ENCODE peak calls at places on chromosomes 4 and X, in four cellular contexts. L, D, H and V are unnamed samples.

GRCh38 chrX:24178441-24178840 is 28.9 kb downstream of the ZFX start:
- DNase-seq in H (no peak), D (no peak), L (no peak), V (no peak)

GRCh38 chr4:85720736-85721135 is 245.8 kb downstream of the ARHGAP24 start:
- DNase-seq in D (no peak), L (no peak), H (no peak), V (no peak)

GRCh38 chrX:44914532-44915198 is 41.7 kb downstream of the KDM6A start:
- DNase-seq in L (no peak), D (no peak), H (peak), V (no peak)

GRCh38 chr4:158850800-158851644 is 82.2 kb downstream of the FNIP2 start:
- DNase-seq in H (peak), D (no peak), L (no peak), V (no peak)

GRCh38 chrX:85627363-85627762 is 247.9 kb upstream of the POF1B start:
- DNase-seq in L (no peak), D (no peak), H (no peak), V (no peak)

GRCh38 chrX:15820106-15821073 is 30.1 kb downstream of the ZRSR2 start:
- DNase-seq in D (no peak), H (peak), L (no peak), V (no peak)

GRCh38 chr4:32002037-32002747 is 1282.0 kb downstream of the PCDH7 start:
- DNase-seq in D (no peak), L (no peak), H (no peak), V (no peak)

GRCh38 chr4:8552581-8553205 is 27.5 kb upstream of the GPR78 start:
- DNase-seq in D (no peak), L (no peak), H (no peak), V (no peak)

GRCh38 chr4:150799207-150799606 is 215.9 kb downstream of the LRBA start:
- DNase-seq in H (peak), D (no peak), L (no peak), V (no peak)

GRCh38 chr4:7029921-7030320 is 13.3 kb upstream of the TADA2B start:
- DNase-seq in H (no peak), L (no peak), D (no peak), V (no peak)

GRCh38 chrX:17689971-17690409 is 47.3 kb upstream of the SCML1 start:
- DNase-seq in D (peak), H (peak), L (peak), V (no peak)

GRCh38 chrX:45719751-45720501 is 519.2 kb upstream of the DIPK2B start:
- DNase-seq in L (no peak), H (no peak), D (no peak), V (no peak)

GRCh38 chrX:66676413-66676812 is 37.5 kb upstream of the EDA2R start:
- DNase-seq in D (peak), L (no peak), H (no peak), V (no peak)

GRCh38 chr4:156672492-156672891 is 299.1 kb downstream of the PDGFC start:
- DNase-seq in L (no peak), D (no peak), H (no peak), V (no peak)

GRCh38 chr4:17762705-17763104 is 18.7 kb downstream of the FAM184B start:
- DNase-seq in D (no peak), H (peak), L (no peak), V (no peak)

GRCh38 chr4:87835192-87835591 is 2.4 kb downstream of the MEPE start:
- DNase-seq in D (no peak), L (no peak), H (no peak), V (no peak)

GRCh38 chr4:117491531-117491930 is 406.2 kb upstream of the TRAM1L1 start:
- DNase-seq in L (no peak), H (no peak), D (no peak), V (no peak)

GRCh38 chr4:48687313-48687712 is 92.8 kb downstream of the FRYL start:
- DNase-seq in D (no peak), L (no peak), H (no peak), V (no peak)

GRCh38 chrX:56853436-56853835 is 124.4 kb downstream of the NBDY start:
- DNase-seq in H (no peak), D (no peak), L (no peak), V (no peak)

GRCh38 chr4:6012200-6012599 is 6.0 kb downstream of the C4orf50 start:
- DNase-seq in H (no peak), D (no peak), L (no peak), V (no peak)

GRCh38 chr4:110211007-110211769 is 12.8 kb upstream of the ELOVL6 start:
- DNase-seq in D (peak), L (no peak), H (peak), V (no peak)

GRCh38 chrX:43974736-43975135 is 1.5 kb upstream of the NDP start:
- DNase-seq in H (no peak), D (no peak), L (no peak), V (no peak)

GRCh38 chr4:98482847-98483806 is 175.3 kb downstream of the TSPAN5 start:
- DNase-seq in D (no peak), L (no peak), H (no peak), V (no peak)

GRCh38 chr4:73816814-73817213 is 19.7 kb upstream of the CXCL6 start:
- DNase-seq in D (peak), L (no peak), H (peak), V (no peak)

GRCh38 chr4:57492479-57492878 is 382.3 kb upstream of the IGFBP7 start:
- DNase-seq in H (no peak), L (no peak), D (no peak), V (no peak)

GRCh38 chr4:48269861-48270515 is 350 bp upstream of the TEC start:
- DNase-seq in D (peak), H (peak), L (peak), V (peak)

GRCh38 chr4:69832326-69833030 is 27.5 kb downstream of the SULT1E1 start:
- DNase-seq in H (no peak), D (no peak), L (no peak), V (no peak)

GRCh38 chr4:174467107-174467506 is 55.2 kb downstream of the HPGD start:
- DNase-seq in H (no peak), L (no peak), D (no peak), V (no peak)

GRCh38 chr4:113292371-113293042 is 243.1 kb downstream of the ANK2 start:
- DNase-seq in H (peak), D (no peak), L (peak), V (peak)

GRCh38 chr4:119626420-119626819 is 2.2 kb downstream of the PDE5A start:
- DNase-seq in H (no peak), L (no peak), D (no peak), V (no peak)